ENCODE peak calls at places on chromosomes 6 and 20, in six cellular contexts. One of them, this sample, is unnamed.

GRCh38 chr20:59994697-59995122 is 36.5 kb downstream of the CDH26 start:
- DNase-seq in mesothelial cell of epicardium: no peak
- DNase-seq in astrocyte: no peak
- DNase-seq in T-helper 2 cell: no peak
- DNase-seq in MCF 10A: peak
- DNase-seq in cardiac fibroblast: peak
- DNase-seq in this sample: peak

GRCh38 chr6:137870744-137871247 is 3.7 kb downstream of the TNFAIP3 start:
- DNase-seq in mesothelial cell of epicardium: no peak
- DNase-seq in astrocyte: no peak
- DNase-seq in T-helper 2 cell: peak
- DNase-seq in MCF 10A: peak
- DNase-seq in cardiac fibroblast: peak
- DNase-seq in this sample: peak

GRCh38 chr6:160375561-160375949 is 27.4 kb downstream of the SLC22A3 start:
- DNase-seq in mesothelial cell of epicardium: no peak
- DNase-seq in astrocyte: no peak
- DNase-seq in T-helper 2 cell: no peak
- DNase-seq in MCF 10A: no peak
- DNase-seq in cardiac fibroblast: no peak
- DNase-seq in this sample: no peak

GRCh38 chr6:109523478-109523877 is 40.5 kb upstream of the ZBTB24 start:
- DNase-seq in mesothelial cell of epicardium: no peak
- DNase-seq in astrocyte: peak
- DNase-seq in T-helper 2 cell: no peak
- DNase-seq in MCF 10A: peak
- DNase-seq in cardiac fibroblast: peak
- DNase-seq in this sample: peak

GRCh38 chr20:58542411-58543095 is 27.4 kb upstream of the APCDD1L start:
- DNase-seq in mesothelial cell of epicardium: peak
- DNase-seq in astrocyte: peak
- DNase-seq in T-helper 2 cell: no peak
- DNase-seq in MCF 10A: peak
- DNase-seq in cardiac fibroblast: peak
- DNase-seq in this sample: peak

GRCh38 chr6:30707281-30707850 is 9.7 kb downstream of the MDC1 start:
- DNase-seq in mesothelial cell of epicardium: no peak
- DNase-seq in astrocyte: no peak
- DNase-seq in T-helper 2 cell: no peak
- DNase-seq in MCF 10A: peak
- DNase-seq in cardiac fibroblast: no peak
- DNase-seq in this sample: no peak

GRCh38 chr6:5036309-5036708 is 32.5 kb upstream of the RPP40 start:
- DNase-seq in mesothelial cell of epicardium: no peak
- DNase-seq in astrocyte: peak
- DNase-seq in T-helper 2 cell: no peak
- DNase-seq in MCF 10A: peak
- DNase-seq in cardiac fibroblast: peak
- DNase-seq in this sample: peak

GRCh38 chr20:1094706-1095220 is 23.6 kb upstream of the PSMF1 start:
- DNase-seq in mesothelial cell of epicardium: no peak
- DNase-seq in astrocyte: no peak
- DNase-seq in T-helper 2 cell: no peak
- DNase-seq in MCF 10A: no peak
- DNase-seq in cardiac fibroblast: no peak
- DNase-seq in this sample: no peak

GRCh38 chr6:160795716-160796115 is 93.7 kb downstream of the PLG start:
- DNase-seq in mesothelial cell of epicardium: no peak
- DNase-seq in astrocyte: peak
- DNase-seq in T-helper 2 cell: no peak
- DNase-seq in MCF 10A: peak
- DNase-seq in cardiac fibroblast: no peak
- DNase-seq in this sample: peak